ENCODE peak calls at places on chromosomes 16 and 17, in five cellular contexts. N is caudate nucleus; R is cardiac muscle cell; O is H1; Q is effector memory CD4-positive, alpha-beta T cell. W is an unnamed sample.

GRCh38 chr17:36768355-36768754 is 167.0 kb downstream of the MRM1 start:
- DNase-seq in O (peak), R (no peak), Q (no peak), N (no peak), W (no peak)

GRCh38 chr17:40602445-40603443 is 37.5 kb upstream of the CCR7 start:
- DNase-seq in R (peak), Q (peak), N (no peak), O (no peak), W (no peak)

GRCh38 chr16:10332301-10332700 is 53.6 kb upstream of the ATF7IP2 start:
- DNase-seq in O (no peak), Q (no peak), N (no peak), R (peak), W (no peak)

GRCh38 chr17:51850206-51850605 is 308.3 kb downstream of the CA10 start:
- DNase-seq in N (no peak), O (no peak), R (no peak), Q (no peak), W (no peak)

GRCh38 chr17:77428020-77428781 is 287.4 kb downstream of the SEC14L1 start:
- DNase-seq in Q (no peak), R (no peak), O (no peak), N (no peak), W (no peak)

GRCh38 chr17:78940241-78940640 is 15.1 kb upstream of the TIMP2 start:
- DNase-seq in R (no peak), Q (no peak), N (no peak), O (no peak), W (no peak)

GRCh38 chr17:56756536-56756935 is 77.2 kb downstream of the C17orf67 start:
- DNase-seq in R (no peak), Q (no peak), N (no peak), O (no peak), W (no peak)

GRCh38 chr16:58644765-58645487 is 15.3 kb upstream of the CNOT1 start:
- DNase-seq in N (no peak), R (no peak), O (no peak), Q (no peak), W (no peak)

GRCh38 chr17:38609280-38610031 is 3.7 kb upstream of the SRCIN1 start:
- DNase-seq in Q (no peak), R (no peak), N (no peak), O (peak), W (no peak)

GRCh38 chr16:25012525-25012991 is 2.6 kb downstream of the ARHGAP17 start:
- DNase-seq in O (no peak), R (no peak), Q (no peak), N (no peak), W (no peak)

GRCh38 chr17:6231886-6232767 is 161.9 kb downstream of the WSCD1 start:
- DNase-seq in R (no peak), Q (no peak), N (no peak), O (no peak), W (no peak)

GRCh38 chr16:35302859-35303258 is 1843.4 kb downstream of the TP53TG3F start:
- DNase-seq in N (no peak), O (no peak), Q (no peak), R (no peak), W (no peak)

GRCh38 chr17:82497483-82498405 is 21.8 kb upstream of the FOXK2 start:
- DNase-seq in R (peak), O (peak), Q (peak), N (no peak), W (peak)

GRCh38 chr16:25006504-25007055 is 8.6 kb downstream of the ARHGAP17 start:
- DNase-seq in O (no peak), R (no peak), N (no peak), Q (no peak), W (no peak)

GRCh38 chr16:64712027-64712426 is 409.8 kb downstream of the CDH11 start:
- DNase-seq in N (no peak), Q (no peak), O (no peak), R (no peak), W (no peak)

GRCh38 chr17:4368341-4368740 is 1.9 kb upstream of the UBE2G1 start:
- DNase-seq in R (no peak), N (no peak), Q (no peak), O (no peak), W (no peak)

GRCh38 chr17:81334419-81334896 is 39.4 kb upstream of the SLC38A10 start:
- DNase-seq in Q (no peak), R (no peak), O (no peak), N (no peak), W (no peak)
- H3K27ac ChIP-seq in Q (no peak), R (no peak), O (no peak), N (no peak), W (no peak)

GRCh38 chr16:49653577-49653976 is 202.3 kb downstream of the ZNF423 start:
- DNase-seq in R (no peak), Q (no peak), N (no peak), O (no peak), W (no peak)

GRCh38 chr16:49651226-49651625 is 204.7 kb downstream of the ZNF423 start:
- DNase-seq in N (no peak), O (no peak), Q (no peak), R (no peak), W (no peak)

GRCh38 chr16:49652441-49653175 is 203.3 kb downstream of the ZNF423 start:
- DNase-seq in O (no peak), R (no peak), Q (no peak), N (no peak), W (no peak)

GRCh38 chr16:49650603-49651002 is 205.3 kb downstream of the ZNF423 start:
- DNase-seq in R (no peak), O (no peak), N (no peak), Q (no peak), W (no peak)

GRCh38 chr16:49651980-49652379 is 203.9 kb downstream of the ZNF423 start:
- DNase-seq in R (no peak), N (no peak), Q (no peak), O (no peak), W (no peak)
- H3K27ac ChIP-seq in R (no peak), N (no peak), Q (no peak), O (no peak), W (no peak)

DNA sequence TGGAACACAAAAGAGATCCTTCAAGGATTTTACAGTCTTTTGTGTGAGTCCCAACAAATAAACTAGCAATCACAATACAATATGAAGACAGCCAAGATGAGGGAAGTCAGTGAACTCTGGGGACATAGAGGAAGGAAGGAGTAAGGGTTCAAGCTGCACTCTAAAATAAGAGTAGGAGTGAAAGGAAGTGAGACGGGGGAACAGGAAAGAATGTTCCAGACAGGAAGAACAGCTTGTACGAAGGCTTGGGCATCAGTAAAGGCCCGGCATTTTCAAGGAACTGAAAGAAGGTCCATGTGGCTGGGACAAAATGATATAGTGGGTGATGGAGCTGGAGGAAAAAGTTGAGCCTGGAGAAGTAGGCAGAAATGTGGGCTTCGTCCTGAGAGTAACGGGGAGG is 4.5 kb downstream of the CCL17 start:
- DNase-seq in N (no peak), R (no peak), Q (no peak), O (no peak), W (no peak)
- H3K27ac ChIP-seq in N (peak), R (no peak), Q (no peak), O (no peak), W (peak)

GRCh38 chr16:84270531-84270930 is 24.1 kb upstream of the WFDC1 start:
- DNase-seq in O (no peak), N (no peak), Q (no peak), R (no peak), W (no peak)

GRCh38 chr16:84270071-84270470 is 24.6 kb upstream of the WFDC1 start:
- DNase-seq in R (no peak), N (no peak), O (no peak), Q (no peak), W (no peak)

GRCh38 chr16:84272740-84273320 is 21.8 kb upstream of the WFDC1 start:
- DNase-seq in N (no peak), Q (no peak), R (no peak), O (no peak), W (no peak)

GRCh38 chr16:84271037-84271436 is 23.6 kb upstream of the WFDC1 start:
- DNase-seq in N (no peak), Q (no peak), O (no peak), R (no peak), W (no peak)

DNA sequence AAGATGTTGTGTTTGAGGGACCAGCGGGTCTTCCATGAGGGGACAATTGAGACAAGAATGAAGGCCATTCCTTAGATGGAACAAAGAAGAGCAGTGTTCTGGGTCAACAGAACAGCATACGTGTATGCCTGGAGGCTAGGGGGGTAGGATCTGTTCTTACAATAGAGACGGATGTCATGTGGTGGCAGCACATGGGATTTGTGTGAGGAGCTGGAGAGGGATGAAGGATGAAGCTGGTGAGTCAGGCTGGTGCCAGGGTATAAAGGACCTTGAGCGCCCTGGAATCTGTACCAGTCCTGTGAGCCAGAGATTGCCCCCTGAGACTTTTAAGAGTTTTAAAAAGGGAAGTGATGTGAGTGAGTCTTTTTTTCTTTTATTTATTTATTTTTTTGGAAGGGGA is 22.8 kb upstream of the WFDC1 start:
- DNase-seq in Q (no peak), O (no peak), N (no peak), R (no peak), W (no peak)
- H3K27ac ChIP-seq in Q (no peak), O (no peak), N (no peak), R (no peak), W (no peak)

DNA sequence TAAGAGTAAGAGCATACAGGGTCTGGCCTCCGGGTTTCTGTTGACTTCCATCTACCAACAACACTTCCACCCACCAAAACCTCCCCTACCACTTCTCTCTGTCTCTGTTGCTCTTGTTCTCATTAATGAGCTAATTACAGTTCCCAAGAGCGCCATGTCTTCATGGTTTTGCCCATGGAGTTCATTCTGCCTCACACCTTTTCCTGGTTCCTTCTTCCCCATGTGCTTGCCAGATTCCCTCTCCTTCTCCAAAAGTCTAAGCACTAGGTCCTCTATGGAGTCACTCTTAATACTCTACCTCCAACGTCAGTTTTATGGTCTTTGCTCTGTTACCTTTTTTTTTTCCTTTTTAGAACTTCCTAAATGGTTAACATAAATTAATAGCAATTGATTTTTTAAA is 92.8 kb downstream of the MYO1D start:
- DNase-seq in N (no peak), Q (no peak), O (no peak), R (no peak), W (no peak)
- H3K27ac ChIP-seq in N (no peak), Q (no peak), O (no peak), R (no peak), W (no peak)

DNA sequence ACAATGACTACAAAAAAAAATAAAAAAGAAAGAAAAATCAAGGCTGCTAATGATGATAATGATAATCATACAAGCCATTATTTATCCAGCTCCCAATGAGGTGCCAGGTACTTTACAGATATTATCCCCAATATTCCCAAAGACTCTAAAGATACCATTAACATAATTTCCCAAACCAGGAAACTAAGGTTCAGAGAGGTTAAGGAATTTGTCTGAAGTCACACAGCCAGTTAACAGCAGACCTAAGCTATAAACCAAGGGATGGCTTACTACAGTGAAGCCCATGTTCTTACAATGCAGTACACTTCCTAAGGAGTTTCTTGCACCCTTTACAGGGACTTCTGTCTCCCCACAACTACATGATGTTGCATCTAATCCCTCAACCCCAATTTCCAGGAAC is 45.7 kb upstream of the CDH5 start:
- DNase-seq in N (no peak), Q (no peak), O (no peak), R (no peak), W (no peak)
- H3K27ac ChIP-seq in N (no peak), Q (no peak), O (no peak), R (no peak), W (no peak)

W was measured in substantia nigra.